ENCODE peak calls at places on chromosomes 16 and 17, in seven cellular contexts. H, R, U, W, P, X and V are unnamed samples.

GRCh38 chr17:76697702-76698465 is 12.9 kb downstream of the MXRA7 start:
- DNase-seq in U (no peak), H (no peak), W (peak), X (no peak), P (no peak), R (no peak), V (no peak)

GRCh38 chr17:79146562-79146961 is 71.9 kb downstream of the ENGASE start:
- DNase-seq in X (no peak), P (no peak), U (no peak), H (no peak), R (no peak), W (no peak), V (no peak)

GRCh38 chr17:76000016-76000754 is 470 bp upstream of the CDK3 start:
- DNase-seq in P (peak), R (peak), U (peak), W (peak), H (peak), X (no peak), V (no peak)

GRCh38 chr17:31248986-31249385 is 48.1 kb downstream of the OMG start:
- DNase-seq in U (no peak), R (no peak), X (no peak), W (no peak), H (no peak), P (no peak), V (no peak)

GRCh38 chr17:74568116-74568873 is 986 bp upstream of the CD300H start:
- DNase-seq in H (no peak), W (no peak), P (no peak), R (no peak), X (no peak), U (no peak), V (no peak)

GRCh38 chr16:67844441-67844840 is 2.3 kb upstream of the NUTF2 start:
- DNase-seq in H (no peak), P (no peak), W (no peak), R (no peak), U (no peak), X (no peak), V (no peak)

GRCh38 chr16:53766304-53767016 is 62.5 kb downstream of the FTO start:
- DNase-seq in R (no peak), X (no peak), U (peak), W (no peak), H (no peak), P (no peak), V (no peak)

GRCh38 chr16:46763147-46763546 is 15.0 kb upstream of the MYLK3 start:
- DNase-seq in X (no peak), R (no peak), P (no peak), H (no peak), W (no peak), U (no peak), V (no peak)

GRCh38 chr16:2242598-2242997 is 6.4 kb downstream of the DNASE1L2 start:
- DNase-seq in H (no peak), R (no peak), P (no peak), X (no peak), U (no peak), W (peak), V (no peak)

GRCh38 chr17:78514521-78514920 is 62.7 kb downstream of the DNAH17 start:
- DNase-seq in X (no peak), U (no peak), P (no peak), R (no peak), H (no peak), W (no peak), V (no peak)

GRCh38 chr17:64007838-64008282 is 9.7 kb downstream of the PRR29 start:
- DNase-seq in H (no peak), P (no peak), U (peak), R (no peak), W (no peak), X (no peak), V (no peak)

GRCh38 chr16:46739934-46740333 is 8.2 kb downstream of the MYLK3 start:
- DNase-seq in H (no peak), W (no peak), R (no peak), X (no peak), U (no peak), P (no peak), V (no peak)

GRCh38 chr17:48006936-48007703 is 30.5 kb downstream of the COPZ2 start:
- DNase-seq in U (no peak), R (no peak), X (no peak), H (no peak), P (no peak), W (no peak), V (no peak)

GRCh38 chr17:61799812-61800484 is 63.4 kb downstream of the BRIP1 start:
- DNase-seq in X (no peak), R (no peak), U (no peak), P (no peak), W (no peak), H (no peak), V (no peak)

GRCh38 chr16:3074860-3075545 is 9.6 kb downstream of the IL32 start:
- DNase-seq in U (no peak), X (peak), W (no peak), R (peak), P (peak), H (peak), V (no peak)

GRCh38 chr17:64982139-64982802 is 63.0 kb upstream of the LRRC37A3 start:
- DNase-seq in X (no peak), W (no peak), R (no peak), U (no peak), P (no peak), H (no peak), V (no peak)

GRCh38 chr16:11748023-11748403 is 5.4 kb upstream of the TXNDC11 start:
- DNase-seq in U (no peak), X (no peak), P (no peak), R (no peak), H (no peak), W (no peak), V (no peak)

GRCh38 chr17:76797441-76797840 is 59.5 kb downstream of the MFSD11 start:
- DNase-seq in U (no peak), P (no peak), R (no peak), X (no peak), W (no peak), H (no peak), V (no peak)

GRCh38 chr16:52825882-52826281 is 226.8 kb downstream of the CHD9NB start:
- DNase-seq in R (no peak), X (no peak), W (no peak), U (no peak), P (no peak), H (no peak), V (no peak)

GRCh38 chr16:50099957-50100648 is 34.3 kb downstream of the HEATR3 start:
- DNase-seq in U (no peak), P (no peak), W (no peak), H (no peak), R (no peak), X (no peak), V (no peak)

GRCh38 chr16:84239186-84239790 is 524 bp downstream of the KCNG4 start:
- DNase-seq in W (no peak), P (no peak), U (no peak), X (no peak), H (no peak), R (peak), V (no peak)

GRCh38 chr16:84482001-84482891 is 22.2 kb downstream of the MEAK7 start:
- DNase-seq in W (peak), R (peak), P (peak), X (no peak), H (no peak), U (peak), V (no peak)

GRCh38 chr16:64731891-64732290 is 390.0 kb downstream of the CDH11 start:
- DNase-seq in P (no peak), X (no peak), W (no peak), H (no peak), R (no peak), U (no peak), V (no peak)

GRCh38 chr17:10875411-10875810 is 37.5 kb upstream of the PIRT start:
- DNase-seq in H (no peak), R (no peak), X (no peak), P (no peak), W (no peak), U (no peak), V (no peak)

GRCh38 chr16:78684655-78685400 is 585.4 kb downstream of the WWOX start:
- DNase-seq in H (no peak), R (no peak), X (no peak), U (no peak), W (no peak), P (no peak), V (no peak)

GRCh38 chr17:3750926-3751325 is 27.2 kb downstream of the HASPIN start:
- DNase-seq in X (no peak), W (no peak), P (no peak), H (peak), U (no peak), R (peak), V (no peak)

GRCh38 chr17:79201536-79202227 is 127.1 kb downstream of the ENGASE start:
- DNase-seq in W (no peak), P (no peak), H (no peak), X (no peak), R (no peak), U (no peak), V (no peak)

GRCh38 chr16:30367349-30368009 is 2.8 kb downstream of the TBC1D10B start:
- DNase-seq in H (no peak), U (no peak), X (no peak), W (no peak), R (no peak), P (no peak), V (no peak)

GRCh38 chr16:64933890-64934289 is 188.0 kb downstream of the CDH11 start:
- DNase-seq in R (no peak), H (no peak), X (no peak), P (no peak), W (no peak), U (no peak), V (no peak)

GRCh38 chr17:15910791-15911190 is 34.1 kb upstream of the ADORA2B start:
- DNase-seq in W (no peak), X (no peak), H (no peak), U (no peak), P (no peak), R (no peak), V (no peak)

GRCh38 chr16:66696669-66697630 is at the start of gene CMTM4:
- DNase-seq in R (peak), X (no peak), W (peak), H (peak), U (peak), P (peak), V (no peak)

GRCh38 chr16:13425840-13426239 is 494.1 kb upstream of the ERCC4 start:
- DNase-seq in X (no peak), U (no peak), W (no peak), H (no peak), R (peak), P (no peak), V (no peak)

GRCh38 chr17:60292697-60293096 is 99.2 kb downstream of the USP32 start:
- DNase-seq in W (no peak), U (no peak), R (no peak), H (no peak), X (no peak), P (no peak), V (no peak)

GRCh38 chr17:19390951-19391350 is 4.0 kb upstream of the MFAP4 start:
- DNase-seq in U (no peak), W (no peak), H (no peak), X (no peak), P (no peak), R (no peak), V (no peak)

GRCh38 chr17:51650202-51650601 is 389.9 kb downstream of the UTP18 start:
- DNase-seq in X (no peak), P (no peak), R (no peak), H (no peak), U (no peak), W (no peak), V (no peak)
- H3K27ac ChIP-seq in X (no peak), P (no peak), R (no peak), H (no peak), U (no peak), W (no peak), V (no peak)

GRCh38 chr17:27349540-27350021 is 55.7 kb downstream of the WSB1 start:
- DNase-seq in R (no peak), X (no peak), P (no peak), H (no peak), U (no peak), W (no peak), V (no peak)

GRCh38 chr17:27345141-27345904 is 51.4 kb downstream of the WSB1 start:
- DNase-seq in U (no peak), P (no peak), W (no peak), H (no peak), R (no peak), X (no peak), V (no peak)

GRCh38 chr17:27351741-27352140 is 57.8 kb downstream of the WSB1 start:
- DNase-seq in R (no peak), H (no peak), W (no peak), U (no peak), X (no peak), P (no peak), V (no peak)

GRCh38 chr17:27346228-27346899 is 52.5 kb downstream of the WSB1 start:
- DNase-seq in R (no peak), H (no peak), W (no peak), P (no peak), U (peak), X (no peak), V (no peak)

GRCh38 chr17:27348196-27348595 is 54.3 kb downstream of the WSB1 start:
- DNase-seq in H (no peak), X (no peak), R (no peak), W (no peak), U (peak), P (no peak), V (no peak)
- TF ChIP-seq POLR2AphosphoS5 in H (no peak), X (no peak), R (no peak), W (no peak), U (no peak), P (no peak), V (no peak)

GRCh38 chr17:1005361-1005946 is 8.5 kb downstream of the TIMM22 start:
- DNase-seq in P (peak), W (peak), H (peak), X (no peak), R (no peak), U (peak), V (no peak)
- H3K27ac ChIP-seq in P (peak), W (no peak), H (peak), X (no peak), R (no peak), U (peak), V (peak)

GRCh38 chr17:82524540-82524939 is 5.0 kb downstream of the FOXK2 start:
- DNase-seq in H (no peak), R (no peak), X (no peak), W (no peak), P (no peak), U (no peak), V (no peak)

GRCh38 chr17:82517230-82517865 is 2.2 kb upstream of the FOXK2 start:
- DNase-seq in P (peak), W (no peak), U (no peak), X (no peak), H (no peak), R (no peak), V (no peak)

GRCh38 chr17:82525712-82526111 is 6.2 kb downstream of the FOXK2 start:
- DNase-seq in P (no peak), R (no peak), W (no peak), U (no peak), H (no peak), X (no peak), V (no peak)

GRCh38 chr17:82518826-82519810 is at the start of gene FOXK2:
- DNase-seq in X (peak), U (peak), P (peak), H (peak), W (peak), R (peak), V (no peak)

DNA sequence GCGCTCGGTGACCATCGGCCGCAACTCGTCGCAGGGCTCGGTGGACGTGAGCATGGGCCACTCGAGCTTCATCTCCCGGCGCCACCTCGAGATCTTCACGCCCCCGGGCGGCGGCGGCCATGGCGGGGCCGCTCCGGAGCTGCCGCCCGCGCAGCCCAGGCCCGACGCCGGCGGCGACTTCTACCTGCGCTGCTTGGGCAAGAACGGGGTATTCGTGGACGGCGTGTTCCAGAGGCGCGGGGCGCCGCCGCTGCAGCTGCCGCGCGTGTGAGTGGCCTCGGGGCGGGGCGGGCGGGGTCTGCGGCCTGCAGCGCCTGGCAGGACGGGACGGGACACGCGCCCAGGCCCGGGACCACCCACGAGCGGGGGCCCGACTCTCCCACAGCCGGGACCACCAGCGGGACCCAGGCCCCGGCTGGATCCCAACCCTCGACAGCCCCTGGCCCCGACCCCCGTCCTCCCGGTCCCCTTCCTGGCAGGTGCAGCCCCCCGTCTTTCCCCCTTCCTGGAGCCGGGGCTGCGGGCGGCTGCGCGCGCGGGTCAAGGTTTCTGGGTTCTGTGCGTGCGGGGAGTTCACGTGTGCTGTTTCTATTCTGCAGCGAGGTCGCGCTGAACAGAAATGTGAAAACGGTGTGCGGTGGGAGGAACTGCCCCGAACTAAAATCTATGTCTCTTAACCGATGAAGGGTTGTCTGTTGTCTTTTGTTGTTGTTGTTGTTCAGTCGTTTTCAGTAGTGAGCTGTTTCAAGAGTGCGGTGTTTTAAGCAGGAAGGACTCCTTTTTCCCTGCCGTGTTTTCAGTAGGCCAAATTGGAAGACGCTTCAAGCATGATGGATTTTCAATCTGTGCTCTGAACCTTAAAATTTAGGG is 744 bp downstream of the FOXK2 start:
- DNase-seq in W (peak), R (peak), U (no peak), P (no peak), H (no peak), X (no peak), V (no peak)
- TF ChIP-seq POLR2AphosphoS5 in W (no peak), R (no peak), U (no peak), P (no peak), H (no peak), X (peak), V (no peak)

GRCh38 chr16:85750827-85751641 is at the start of gene C16orf74:
- DNase-seq in X (no peak), R (no peak), W (peak), H (peak), P (peak), U (peak), V (no peak)
- H3K27ac ChIP-seq in X (no peak), R (no peak), W (peak), H (no peak), P (peak), U (peak), V (no peak)

GRCh38 chr17:49496183-49496865 is 1.2 kb downstream of the NGFR start:
- DNase-seq in W (peak), P (peak), X (no peak), H (peak), R (peak), U (peak), V (no peak)
- TF ChIP-seq POLR2AphosphoS5 in W (no peak), P (no peak), X (no peak), H (no peak), R (no peak), U (no peak), V (no peak)

DNA sequence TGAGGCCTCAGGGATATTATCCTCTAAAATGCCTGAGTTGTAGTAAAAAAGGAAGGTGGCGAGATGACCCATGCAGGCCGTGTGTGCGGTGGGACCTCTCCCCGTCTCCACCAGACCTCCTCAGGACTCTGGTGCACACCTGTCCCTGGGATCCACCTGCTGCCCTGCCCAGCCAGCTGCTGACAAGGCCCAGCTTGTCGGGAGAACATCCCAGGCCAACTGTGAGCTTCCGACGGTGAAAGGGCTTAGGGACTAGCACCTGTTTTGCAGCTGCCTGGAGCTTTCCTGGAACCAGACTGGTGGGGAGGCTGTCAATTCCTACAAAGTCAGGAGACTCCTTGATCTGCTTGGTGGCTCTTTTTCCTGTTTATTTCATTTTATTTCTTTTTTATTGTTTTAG is 11.6 kb downstream of the IL34 start:
- DNase-seq in U (no peak), P (no peak), W (no peak), H (no peak), R (no peak), X (no peak), V (no peak)
- H3K27ac ChIP-seq in U (no peak), P (no peak), W (no peak), H (no peak), R (no peak), X (no peak), V (no peak)

GRCh38 chr17:781920-782731 is at the start of the genes GLOD4 and MRM3:
- DNase-seq in P (peak), H (peak), W (peak), U (peak), R (peak), X (peak), V (no peak)
- TF ChIP-seq POLR2AphosphoS5 in P (peak), H (peak), W (peak), U (peak), R (peak), X (peak), V (peak)

DNA sequence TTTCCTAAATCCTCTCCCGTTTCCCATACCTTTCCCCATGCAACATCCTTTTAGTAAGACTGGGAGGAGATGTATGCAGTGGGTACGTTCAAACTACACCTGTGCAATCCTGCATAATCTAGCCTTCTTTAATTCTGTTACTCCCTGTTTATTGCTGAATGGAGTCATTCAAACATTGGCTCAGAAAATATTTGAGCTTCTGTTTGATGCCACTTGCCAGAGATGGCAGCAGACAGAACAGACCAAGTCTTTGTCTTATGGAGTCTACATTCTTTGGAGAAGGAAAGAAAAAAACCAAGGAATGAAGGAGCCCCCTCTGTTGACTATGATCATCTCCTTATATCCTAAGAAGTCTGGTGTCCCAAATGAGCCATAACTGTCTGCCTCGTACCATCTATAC is 288.8 kb downstream of the HAPSTR1 start:
- DNase-seq in U (no peak), P (no peak), W (no peak), H (no peak), X (no peak), R (no peak), V (no peak)
- H3K27ac ChIP-seq in U (no peak), P (no peak), W (no peak), H (no peak), X (no peak), R (no peak), V (no peak)